ENCODE peak calls at places on chromosomes 2 and 18, in nine cellular contexts. One of them, this sample, is unnamed.

GRCh38 chr2:59301466-59302402 is 1060.6 kb upstream of the FANCL start:
- DNase-seq in DMS 273 treated with DMSO at 0.1 percent for 48 hours: peak
- DNase-seq in CD8-positive, alpha-beta T cell: no peak
- DNase-seq in B cell: peak
- DNase-seq in D341Med: peak
- DNase-seq in psoas muscle: no peak
- DNase-seq in activated CD4-positive, alpha-beta T cell treated with anti-CD3 and anti-CD28 coated beads, Interleukin-2, amount 50 U/mL, for 1 hour: no peak
- DNase-seq in posterior cingulate gyrus: no peak
- DNase-seq in endothelial cell: peak
- DNase-seq in this sample: no peak

GRCh38 chr2:18536100-18536499 is 24.4 kb downstream of the RDH14 start:
- DNase-seq in endothelial cell: no peak
- DNase-seq in activated CD4-positive, alpha-beta T cell treated with anti-CD3 and anti-CD28 coated beads, Interleukin-2, amount 50 U/mL, for 1 hour: no peak
- DNase-seq in D341Med: no peak
- DNase-seq in posterior cingulate gyrus: no peak
- DNase-seq in DMS 273 treated with DMSO at 0.1 percent for 48 hours: no peak
- DNase-seq in B cell: no peak
- DNase-seq in CD8-positive, alpha-beta T cell: no peak
- DNase-seq in psoas muscle: no peak
- DNase-seq in this sample: no peak

GRCh38 chr2:119475225-119475856 is 43.7 kb downstream of the TMEM37 start:
- DNase-seq in psoas muscle: no peak
- DNase-seq in endothelial cell: no peak
- DNase-seq in posterior cingulate gyrus: no peak
- DNase-seq in activated CD4-positive, alpha-beta T cell treated with anti-CD3 and anti-CD28 coated beads, Interleukin-2, amount 50 U/mL, for 1 hour: no peak
- DNase-seq in D341Med: no peak
- DNase-seq in B cell: no peak
- DNase-seq in DMS 273 treated with DMSO at 0.1 percent for 48 hours: peak
- DNase-seq in CD8-positive, alpha-beta T cell: no peak
- DNase-seq in this sample: no peak

GRCh38 chr18:74541703-74542555 is 7.6 kb downstream of the CNDP1 start:
- DNase-seq in D341Med: no peak
- DNase-seq in DMS 273 treated with DMSO at 0.1 percent for 48 hours: no peak
- DNase-seq in posterior cingulate gyrus: no peak
- DNase-seq in endothelial cell: no peak
- DNase-seq in B cell: no peak
- DNase-seq in CD8-positive, alpha-beta T cell: no peak
- DNase-seq in activated CD4-positive, alpha-beta T cell treated with anti-CD3 and anti-CD28 coated beads, Interleukin-2, amount 50 U/mL, for 1 hour: no peak
- DNase-seq in psoas muscle: no peak
- DNase-seq in this sample: no peak

GRCh38 chr2:232781765-232782164 is 5.4 kb upstream of the KCNJ13 start:
- DNase-seq in B cell: no peak
- DNase-seq in posterior cingulate gyrus: no peak
- DNase-seq in endothelial cell: no peak
- DNase-seq in CD8-positive, alpha-beta T cell: no peak
- DNase-seq in psoas muscle: no peak
- DNase-seq in activated CD4-positive, alpha-beta T cell treated with anti-CD3 and anti-CD28 coated beads, Interleukin-2, amount 50 U/mL, for 1 hour: no peak
- DNase-seq in D341Med: no peak
- DNase-seq in DMS 273 treated with DMSO at 0.1 percent for 48 hours: no peak
- DNase-seq in this sample: no peak

GRCh38 chr2:192571636-192572035 is 376.9 kb upstream of the TMEFF2 start:
- DNase-seq in DMS 273 treated with DMSO at 0.1 percent for 48 hours: no peak
- DNase-seq in activated CD4-positive, alpha-beta T cell treated with anti-CD3 and anti-CD28 coated beads, Interleukin-2, amount 50 U/mL, for 1 hour: no peak
- DNase-seq in psoas muscle: no peak
- DNase-seq in endothelial cell: no peak
- DNase-seq in posterior cingulate gyrus: no peak
- DNase-seq in B cell: no peak
- DNase-seq in CD8-positive, alpha-beta T cell: no peak
- DNase-seq in D341Med: no peak
- DNase-seq in this sample: no peak

GRCh38 chr2:49796221-49796705 is 641.9 kb upstream of the FSHR start:
- DNase-seq in activated CD4-positive, alpha-beta T cell treated with anti-CD3 and anti-CD28 coated beads, Interleukin-2, amount 50 U/mL, for 1 hour: no peak
- DNase-seq in DMS 273 treated with DMSO at 0.1 percent for 48 hours: no peak
- DNase-seq in endothelial cell: no peak
- DNase-seq in psoas muscle: no peak
- DNase-seq in posterior cingulate gyrus: no peak
- DNase-seq in B cell: no peak
- DNase-seq in D341Med: no peak
- DNase-seq in CD8-positive, alpha-beta T cell: no peak
- DNase-seq in this sample: no peak

GRCh38 chr2:160402997-160403979 is 90.3 kb downstream of the RBMS1 start:
- DNase-seq in D341Med: no peak
- DNase-seq in psoas muscle: no peak
- DNase-seq in B cell: no peak
- DNase-seq in posterior cingulate gyrus: no peak
- DNase-seq in DMS 273 treated with DMSO at 0.1 percent for 48 hours: no peak
- DNase-seq in activated CD4-positive, alpha-beta T cell treated with anti-CD3 and anti-CD28 coated beads, Interleukin-2, amount 50 U/mL, for 1 hour: no peak
- DNase-seq in CD8-positive, alpha-beta T cell: no peak
- DNase-seq in endothelial cell: no peak
- DNase-seq in this sample: no peak

GRCh38 chr2:133787207-133787606 is 218.9 kb upstream of the NCKAP5 start:
- DNase-seq in B cell: no peak
- DNase-seq in posterior cingulate gyrus: no peak
- DNase-seq in D341Med: no peak
- DNase-seq in psoas muscle: no peak
- DNase-seq in endothelial cell: no peak
- DNase-seq in DMS 273 treated with DMSO at 0.1 percent for 48 hours: no peak
- DNase-seq in CD8-positive, alpha-beta T cell: no peak
- DNase-seq in activated CD4-positive, alpha-beta T cell treated with anti-CD3 and anti-CD28 coated beads, Interleukin-2, amount 50 U/mL, for 1 hour: no peak
- DNase-seq in this sample: no peak

GRCh38 chr2:237673130-237673921 is 45.9 kb downstream of the LRRFIP1 start:
- DNase-seq in CD8-positive, alpha-beta T cell: peak
- DNase-seq in activated CD4-positive, alpha-beta T cell treated with anti-CD3 and anti-CD28 coated beads, Interleukin-2, amount 50 U/mL, for 1 hour: peak
- DNase-seq in B cell: peak
- DNase-seq in endothelial cell: peak
- DNase-seq in D341Med: peak
- DNase-seq in psoas muscle: peak
- DNase-seq in posterior cingulate gyrus: peak
- DNase-seq in DMS 273 treated with DMSO at 0.1 percent for 48 hours: peak
- DNase-seq in this sample: peak

GRCh38 chr18:9740076-9740475 is 32.0 kb downstream of the RAB31 start:
- DNase-seq in activated CD4-positive, alpha-beta T cell treated with anti-CD3 and anti-CD28 coated beads, Interleukin-2, amount 50 U/mL, for 1 hour: no peak
- DNase-seq in DMS 273 treated with DMSO at 0.1 percent for 48 hours: no peak
- DNase-seq in psoas muscle: no peak
- DNase-seq in D341Med: no peak
- DNase-seq in CD8-positive, alpha-beta T cell: no peak
- DNase-seq in endothelial cell: no peak
- DNase-seq in posterior cingulate gyrus: no peak
- DNase-seq in B cell: no peak
- DNase-seq in this sample: no peak

GRCh38 chr2:121565389-121566250 is 34.9 kb downstream of the RNU4ATAC start:
- DNase-seq in DMS 273 treated with DMSO at 0.1 percent for 48 hours: peak
- DNase-seq in endothelial cell: no peak
- DNase-seq in B cell: no peak
- DNase-seq in psoas muscle: peak
- DNase-seq in D341Med: peak
- DNase-seq in activated CD4-positive, alpha-beta T cell treated with anti-CD3 and anti-CD28 coated beads, Interleukin-2, amount 50 U/mL, for 1 hour: no peak
- DNase-seq in CD8-positive, alpha-beta T cell: no peak
- DNase-seq in posterior cingulate gyrus: no peak
- DNase-seq in this sample: no peak

GRCh38 chr2:113981404-113982134 is 91.7 kb downstream of the ACTR3 start:
- DNase-seq in posterior cingulate gyrus: no peak
- DNase-seq in endothelial cell: no peak
- DNase-seq in B cell: no peak
- DNase-seq in activated CD4-positive, alpha-beta T cell treated with anti-CD3 and anti-CD28 coated beads, Interleukin-2, amount 50 U/mL, for 1 hour: no peak
- DNase-seq in D341Med: no peak
- DNase-seq in psoas muscle: no peak
- DNase-seq in DMS 273 treated with DMSO at 0.1 percent for 48 hours: no peak
- DNase-seq in CD8-positive, alpha-beta T cell: no peak
- DNase-seq in this sample: no peak

GRCh38 chr18:63869374-63869773 is 18.1 kb upstream of the SERPINB2 start:
- DNase-seq in D341Med: no peak
- DNase-seq in psoas muscle: no peak
- DNase-seq in posterior cingulate gyrus: no peak
- DNase-seq in CD8-positive, alpha-beta T cell: no peak
- DNase-seq in activated CD4-positive, alpha-beta T cell treated with anti-CD3 and anti-CD28 coated beads, Interleukin-2, amount 50 U/mL, for 1 hour: no peak
- DNase-seq in endothelial cell: no peak
- DNase-seq in DMS 273 treated with DMSO at 0.1 percent for 48 hours: no peak
- DNase-seq in B cell: no peak
- DNase-seq in this sample: no peak

GRCh38 chr2:114057638-114058037 is 167.7 kb downstream of the ACTR3 start:
- DNase-seq in D341Med: no peak
- DNase-seq in psoas muscle: no peak
- DNase-seq in activated CD4-positive, alpha-beta T cell treated with anti-CD3 and anti-CD28 coated beads, Interleukin-2, amount 50 U/mL, for 1 hour: no peak
- DNase-seq in posterior cingulate gyrus: no peak
- DNase-seq in endothelial cell: no peak
- DNase-seq in CD8-positive, alpha-beta T cell: no peak
- DNase-seq in DMS 273 treated with DMSO at 0.1 percent for 48 hours: no peak
- DNase-seq in B cell: no peak
- DNase-seq in this sample: no peak

GRCh38 chr2:75180476-75180875 is 18.8 kb downstream of the TACR1 start:
- DNase-seq in posterior cingulate gyrus: no peak
- DNase-seq in B cell: no peak
- DNase-seq in psoas muscle: no peak
- DNase-seq in DMS 273 treated with DMSO at 0.1 percent for 48 hours: peak
- DNase-seq in activated CD4-positive, alpha-beta T cell treated with anti-CD3 and anti-CD28 coated beads, Interleukin-2, amount 50 U/mL, for 1 hour: no peak
- DNase-seq in endothelial cell: no peak
- DNase-seq in D341Med: no peak
- DNase-seq in CD8-positive, alpha-beta T cell: no peak
- DNase-seq in this sample: no peak

GRCh38 chr2:17107131-17107530 is 411.1 kb downstream of the RAD51AP2 start:
- DNase-seq in CD8-positive, alpha-beta T cell: no peak
- DNase-seq in endothelial cell: no peak
- DNase-seq in DMS 273 treated with DMSO at 0.1 percent for 48 hours: no peak
- DNase-seq in psoas muscle: no peak
- DNase-seq in D341Med: no peak
- DNase-seq in posterior cingulate gyrus: no peak
- DNase-seq in B cell: no peak
- DNase-seq in activated CD4-positive, alpha-beta T cell treated with anti-CD3 and anti-CD28 coated beads, Interleukin-2, amount 50 U/mL, for 1 hour: no peak
- DNase-seq in this sample: no peak

GRCh38 chr18:44309185-44309584 is 371.5 kb upstream of the SETBP1 start:
- DNase-seq in D341Med: no peak
- DNase-seq in CD8-positive, alpha-beta T cell: no peak
- DNase-seq in B cell: no peak
- DNase-seq in DMS 273 treated with DMSO at 0.1 percent for 48 hours: no peak
- DNase-seq in endothelial cell: no peak
- DNase-seq in posterior cingulate gyrus: no peak
- DNase-seq in psoas muscle: no peak
- DNase-seq in activated CD4-positive, alpha-beta T cell treated with anti-CD3 and anti-CD28 coated beads, Interleukin-2, amount 50 U/mL, for 1 hour: no peak
- DNase-seq in this sample: no peak

GRCh38 chr18:49582579-49582978 is 20.7 kb downstream of the LIPG start:
- DNase-seq in endothelial cell: no peak
- DNase-seq in B cell: no peak
- DNase-seq in D341Med: no peak
- DNase-seq in activated CD4-positive, alpha-beta T cell treated with anti-CD3 and anti-CD28 coated beads, Interleukin-2, amount 50 U/mL, for 1 hour: no peak
- DNase-seq in DMS 273 treated with DMSO at 0.1 percent for 48 hours: no peak
- DNase-seq in posterior cingulate gyrus: no peak
- DNase-seq in psoas muscle: no peak
- DNase-seq in CD8-positive, alpha-beta T cell: no peak
- DNase-seq in this sample: no peak

GRCh38 chr18:23814977-23815614 is 125.8 kb downstream of the LAMA3 start:
- DNase-seq in endothelial cell: no peak
- DNase-seq in activated CD4-positive, alpha-beta T cell treated with anti-CD3 and anti-CD28 coated beads, Interleukin-2, amount 50 U/mL, for 1 hour: no peak
- DNase-seq in DMS 273 treated with DMSO at 0.1 percent for 48 hours: no peak
- DNase-seq in B cell: no peak
- DNase-seq in CD8-positive, alpha-beta T cell: no peak
- DNase-seq in D341Med: no peak
- DNase-seq in psoas muscle: peak
- DNase-seq in posterior cingulate gyrus: peak
- DNase-seq in this sample: no peak

GRCh38 chr2:218852911-218853667 is 6.5 kb upstream of the WNT6 start:
- DNase-seq in psoas muscle: peak
- DNase-seq in B cell: peak
- DNase-seq in DMS 273 treated with DMSO at 0.1 percent for 48 hours: peak
- DNase-seq in D341Med: peak
- DNase-seq in activated CD4-positive, alpha-beta T cell treated with anti-CD3 and anti-CD28 coated beads, Interleukin-2, amount 50 U/mL, for 1 hour: peak
- DNase-seq in posterior cingulate gyrus: no peak
- DNase-seq in CD8-positive, alpha-beta T cell: peak
- DNase-seq in endothelial cell: peak
- DNase-seq in this sample: no peak

GRCh38 chr2:226766352-226767055 is 33.1 kb downstream of the IRS1 start:
- DNase-seq in activated CD4-positive, alpha-beta T cell treated with anti-CD3 and anti-CD28 coated beads, Interleukin-2, amount 50 U/mL, for 1 hour: no peak
- DNase-seq in D341Med: no peak
- DNase-seq in DMS 273 treated with DMSO at 0.1 percent for 48 hours: no peak
- DNase-seq in posterior cingulate gyrus: no peak
- DNase-seq in endothelial cell: no peak
- DNase-seq in CD8-positive, alpha-beta T cell: no peak
- DNase-seq in psoas muscle: no peak
- DNase-seq in B cell: no peak
- DNase-seq in this sample: no peak

GRCh38 chr2:144595279-144595678 is 75.4 kb upstream of the ZEB2 start:
- DNase-seq in CD8-positive, alpha-beta T cell: no peak
- DNase-seq in DMS 273 treated with DMSO at 0.1 percent for 48 hours: peak
- DNase-seq in psoas muscle: no peak
- DNase-seq in endothelial cell: no peak
- DNase-seq in posterior cingulate gyrus: no peak
- DNase-seq in D341Med: no peak
- DNase-seq in B cell: no peak
- DNase-seq in activated CD4-positive, alpha-beta T cell treated with anti-CD3 and anti-CD28 coated beads, Interleukin-2, amount 50 U/mL, for 1 hour: no peak
- DNase-seq in this sample: no peak

GRCh38 chr2:102841107-102841840 is 79.4 kb downstream of the TMEM182 start:
- DNase-seq in DMS 273 treated with DMSO at 0.1 percent for 48 hours: no peak
- DNase-seq in B cell: peak
- DNase-seq in posterior cingulate gyrus: peak
- DNase-seq in activated CD4-positive, alpha-beta T cell treated with anti-CD3 and anti-CD28 coated beads, Interleukin-2, amount 50 U/mL, for 1 hour: no peak
- DNase-seq in psoas muscle: no peak
- DNase-seq in CD8-positive, alpha-beta T cell: no peak
- DNase-seq in D341Med: peak
- DNase-seq in endothelial cell: peak
- DNase-seq in this sample: peak

GRCh38 chr2:149731112-149731511 is 143.5 kb upstream of the MMADHC start:
- DNase-seq in endothelial cell: no peak
- DNase-seq in D341Med: no peak
- DNase-seq in psoas muscle: no peak
- DNase-seq in CD8-positive, alpha-beta T cell: no peak
- DNase-seq in DMS 273 treated with DMSO at 0.1 percent for 48 hours: no peak
- DNase-seq in B cell: no peak
- DNase-seq in posterior cingulate gyrus: no peak
- DNase-seq in activated CD4-positive, alpha-beta T cell treated with anti-CD3 and anti-CD28 coated beads, Interleukin-2, amount 50 U/mL, for 1 hour: no peak
- DNase-seq in this sample: no peak